ENCODE peak calls at places on chromosomes 3 and 15, in seven cellular contexts. E is K562, T is GM12878, H is HepG2, L is H1, S is SK-N-SH, A is HCT116. J is an unnamed sample.

GRCh38 chr3:28792604-28793003 is 444.0 kb upstream of the AZI2 start:
- DNase-seq in E (no peak), T (no peak), H (no peak), L (no peak), S (no peak), A (no peak), J (no peak)

GRCh38 chr3:101171797-101172196 is 148.6 kb downstream of the IMPG2 start:
- DNase-seq in E (no peak), T (no peak), H (no peak), L (no peak), S (no peak), A (no peak), J (no peak)

GRCh38 chr3:58484049-58484721 is 7.7 kb upstream of the KCTD6 start:
- DNase-seq in E (no peak), T (no peak), H (no peak), L (no peak), S (no peak), A (no peak), J (no peak)

GRCh38 chr15:41919954-41920538 is 26.2 kb upstream of the SPTBN5 start:
- DNase-seq in E (no peak), T (no peak), H (no peak), L (no peak), S (no peak), A (no peak), J (peak)

GRCh38 chr3:69086133-69086722 is 1.5 kb downstream of the ARL6IP5 start:
- DNase-seq in E (peak), T (no peak), H (peak), L (no peak), S (peak), A (peak), J (peak)

GRCh38 chr3:15948403-15948802 is 150.6 kb upstream of the ANKRD28 start:
- DNase-seq in E (no peak), T (no peak), H (no peak), L (no peak), S (no peak), A (no peak), J (no peak)

GRCh38 chr3:114418724-114419543 is 125.1 kb downstream of the TIGIT start:
- DNase-seq in E (peak), T (no peak), H (peak), L (no peak), S (peak), A (peak), J (peak)

GRCh38 chr15:22979069-22979698 is 984 bp downstream of the CYFIP1 start:
- DNase-seq in E (peak), T (no peak), H (peak), L (peak), S (peak), A (no peak), J (peak)

GRCh38 chr15:43185161-43186002 is at the start of gene CCNDBP1:
- DNase-seq in E (peak), T (peak), H (peak), L (peak), S (peak), A (peak), J (peak)

GRCh38 chr3:127658234-127658633 is 14.5 kb upstream of the ABTB1 start:
- DNase-seq in E (no peak), T (no peak), H (no peak), L (no peak), S (no peak), A (no peak), J (no peak)

GRCh38 chr15:27850961-27851636 is 248.0 kb downstream of the OCA2 start:
- DNase-seq in E (no peak), T (no peak), H (no peak), L (peak), S (no peak), A (no peak), J (no peak)

GRCh38 chr15:69117431-69117841 is 43.0 kb upstream of the GLCE start:
- DNase-seq in E (no peak), T (no peak), H (no peak), L (peak), S (peak), A (no peak), J (no peak)
- TF ChIP-seq CTCF in E (no peak), T (no peak), H (no peak), L (no peak), S (no peak), A (no peak), J (no peak)

GRCh38 chr15:79994651-79995050 is 23.7 kb upstream of the BCL2A1 start:
- DNase-seq in E (no peak), T (no peak), H (no peak), L (no peak), S (no peak), A (peak), J (no peak)
- TF ChIP-seq MAX in E (no peak), T (no peak), H (no peak), L (no peak), S (no peak), A (peak), J (no peak)

GRCh38 chr3:170079466-170080165 is 41.8 kb downstream of the GPR160 start:
- DNase-seq in E (no peak), T (no peak), H (peak), L (no peak), S (no peak), A (no peak), J (no peak)

GRCh38 chr3:170078620-170079281 is 41.0 kb downstream of the GPR160 start:
- DNase-seq in E (no peak), T (no peak), H (peak), L (no peak), S (no peak), A (peak), J (no peak)

GRCh38 chr3:170080605-170081004 is 42.8 kb downstream of the GPR160 start:
- DNase-seq in E (no peak), T (no peak), H (peak), L (no peak), S (no peak), A (no peak), J (no peak)

GRCh38 chr3:170083343-170083742 is 45.5 kb downstream of the GPR160 start:
- DNase-seq in E (no peak), T (no peak), H (no peak), L (no peak), S (no peak), A (no peak), J (no peak)

DNA sequence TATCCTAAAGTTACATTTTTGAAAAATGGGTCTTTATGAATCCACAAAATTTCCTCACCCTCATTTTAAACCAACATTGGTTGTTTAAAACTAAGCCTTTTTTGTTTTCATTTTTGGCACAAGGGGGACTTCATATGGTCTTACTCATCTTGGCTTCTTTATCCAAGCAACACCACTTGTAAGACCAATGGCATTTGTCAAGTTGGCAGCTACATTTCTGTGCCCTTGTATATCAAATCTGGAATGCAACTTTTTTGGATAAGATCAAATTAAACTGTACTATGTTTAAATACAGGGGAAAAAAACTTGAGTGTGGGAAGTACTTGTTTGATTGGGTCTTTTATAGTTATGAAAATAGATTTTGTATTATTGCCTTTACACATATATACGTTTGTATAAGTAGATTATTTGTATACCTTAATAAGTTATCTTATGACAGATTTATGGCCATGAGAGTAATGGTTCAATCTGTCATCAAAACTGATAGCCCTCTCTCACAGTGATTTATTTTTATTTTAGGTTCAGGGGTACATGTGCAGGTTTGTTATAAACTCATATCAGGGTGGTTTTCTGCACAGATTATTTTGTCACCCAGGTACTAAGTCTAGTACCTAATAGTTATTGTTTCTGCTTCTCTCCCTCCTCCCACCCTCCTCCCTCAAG is 43.4 kb downstream of the GPR160 start:
- DNase-seq in E (no peak), T (no peak), H (no peak), L (no peak), S (no peak), A (no peak), J (no peak)
- H3K9ac ChIP-seq in E (no peak), T (no peak), H (no peak), L (no peak), S (no peak), A (no peak), J (no peak)

GRCh38 chr3:167394003-167394402 is 13.9 kb upstream of the ZBBX start:
- DNase-seq in E (no peak), T (no peak), H (peak), L (no peak), S (no peak), A (no peak), J (no peak)
- TF ChIP-seq CTCF in E (no peak), T (no peak), H (no peak), L (no peak), S (peak), A (peak), J (no peak)

DNA sequence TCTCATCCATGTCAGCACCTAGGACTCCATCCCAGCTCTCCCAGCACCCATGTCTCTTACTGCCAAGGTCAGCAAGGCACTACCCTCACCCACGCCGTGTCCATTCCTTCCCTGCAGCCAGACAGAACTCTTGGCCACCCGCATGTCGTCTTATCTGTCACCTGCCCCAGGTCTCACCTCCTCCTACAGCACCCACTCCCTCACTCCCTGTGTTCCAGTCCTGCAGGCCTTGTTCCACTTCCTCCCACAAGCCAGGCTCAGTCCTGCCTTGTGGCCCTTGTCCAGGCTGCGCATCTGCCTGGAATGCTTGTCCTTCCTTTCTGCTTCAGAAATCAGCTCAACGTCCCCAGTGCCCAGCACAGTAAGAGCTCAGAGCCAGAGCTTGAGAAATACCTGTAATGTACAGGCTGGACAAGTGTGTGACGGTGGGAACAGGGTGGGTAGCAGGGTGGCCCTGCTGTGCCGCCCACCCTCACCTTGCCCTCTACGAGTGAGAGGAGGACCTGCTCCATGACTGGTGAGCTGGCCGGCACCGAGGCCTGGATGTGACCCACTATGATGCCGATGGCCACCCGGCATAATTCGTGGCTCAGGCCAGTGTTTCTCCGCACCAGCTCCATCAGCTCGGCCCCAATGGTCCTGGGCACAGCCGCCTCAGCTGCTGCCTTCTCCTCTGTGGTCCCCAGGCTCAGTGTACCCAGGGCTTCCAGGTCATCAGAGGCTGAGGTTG is 4.7 kb downstream of the NCKIPSD start:
- DNase-seq in E (no peak), T (no peak), H (no peak), L (no peak), S (no peak), A (no peak), J (no peak)
- TF ChIP-seq MAX in E (no peak), T (no peak), H (no peak), L (no peak), S (no peak), A (no peak), J (no peak)

GRCh38 chr15:69129026-69129385 is 31.4 kb upstream of the GLCE start:
- DNase-seq in E (no peak), T (no peak), H (no peak), L (no peak), S (no peak), A (no peak), J (no peak)
- H3K9ac ChIP-seq in E (no peak), T (no peak), H (no peak), L (no peak), S (no peak), A (no peak), J (no peak)